ENCODE peak calls at places on chromosomes 6 and 20, in nine cellular contexts. K, X, M, S, U, D, I, G and R are unnamed samples.

GRCh38 chr6:11989376-11989775 is 22.7 kb upstream of the HIVEP1 start:
- DNase-seq in U (no peak), M (no peak), D (no peak), G (no peak), I (no peak), X (no peak), K (no peak), S (no peak), R (no peak)

GRCh38 chr20:50501970-50502745 is 8.0 kb upstream of the PTPN1 start:
- DNase-seq in I (no peak), S (no peak), X (no peak), G (no peak), D (no peak), M (no peak), K (no peak), U (no peak), R (no peak)

GRCh38 chr6:25541228-25541627 is 110.8 kb upstream of the SCGN start:
- DNase-seq in X (no peak), I (no peak), K (no peak), U (no peak), M (no peak), G (no peak), S (no peak), D (no peak), R (no peak)

GRCh38 chr20:12098411-12098810 is 180.7 kb downstream of the BTBD3 start:
- DNase-seq in M (no peak), X (no peak), D (no peak), U (peak; percentile 37), G (no peak), I (no peak), S (no peak), K (no peak), R (no peak)

GRCh38 chr20:4341804-4342560 is 326.6 kb upstream of the RNF24 start:
- DNase-seq in M (no peak), G (peak; percentile 44), K (no peak), D (no peak), X (no peak), S (no peak), I (no peak), U (no peak), R (no peak)

GRCh38 chr20:40293740-40294139 is 395.3 kb downstream of the MAFB start:
- DNase-seq in X (no peak), I (no peak), M (no peak), G (no peak), K (peak; percentile 60), D (no peak), S (no peak), U (no peak), R (no peak)

GRCh38 chr6:33235221-33235634 is 26.9 kb downstream of the RING1 start:
- DNase-seq in X (no peak), S (no peak), M (no peak), I (no peak), D (no peak), K (no peak), U (no peak), G (no peak), R (no peak)

GRCh38 chr6:30821862-30822784 is 62.2 kb upstream of the DDR1 start:
- DNase-seq in K (peak; percentile 58), I (peak; percentile 84), U (no peak), X (no peak), M (peak; percentile 68), G (peak; percentile 59), D (no peak), S (no peak), R (no peak)

GRCh38 chr6:28525496-28526039 is at the start of gene GPX5:
- DNase-seq in X (no peak), U (no peak), G (no peak), K (no peak), D (no peak), M (peak; percentile 17), I (peak; percentile 63), S (no peak), R (no peak)

GRCh38 chr6:157709514-157709913 is 113.5 kb upstream of the SNX9 start:
- DNase-seq in M (no peak), D (no peak), X (no peak), U (no peak), K (no peak), S (no peak), G (no peak), I (no peak), R (no peak)

GRCh38 chr20:32168184-32168910 is 39.2 kb downstream of the PLAGL2 start:
- DNase-seq in K (no peak), D (no peak), M (peak; percentile 91), X (no peak), G (no peak), U (no peak), S (no peak), I (peak; percentile 38), R (no peak)

GRCh38 chr6:159976844-159977241 is 8.0 kb downstream of the IGF2R start:
- DNase-seq in S (no peak), U (no peak), G (no peak), K (no peak), M (no peak), I (no peak), D (no peak), X (no peak), R (no peak)
- H3K27ac ChIP-seq in S (no peak overlapping the region), U (peak overlapping the region; percentile 71), G (no peak overlapping the region), K (no peak overlapping the region), M (no peak overlapping the region), I (peak overlapping the region; percentile 59), D (no peak overlapping the region), X (no peak overlapping the region), R (no peak overlapping the region)

GRCh38 chr6:43268348-43268685 is 25.0 kb downstream of the TTBK1 start:
- DNase-seq in I (no peak), K (no peak), S (no peak), X (no peak), U (no peak), G (no peak), D (no peak), M (no peak), R (peak; percentile 38)

GRCh38 chr6:43267619-43268347 is 24.5 kb downstream of the TTBK1 start:
- DNase-seq in S (no peak), G (no peak), U (peak; percentile 51), I (peak; percentile 78), M (peak; percentile 28), X (no peak), K (no peak), D (no peak), R (no peak)

GRCh38 chr6:43271103-43271815 is 26.8 kb upstream of the SLC22A7 start:
- DNase-seq in S (no peak), M (no peak), U (no peak), G (no peak), I (no peak), D (no peak), X (peak; percentile 76), K (no peak), R (no peak)

GRCh38 chr6:43269273-43270007 is 26.2 kb downstream of the TTBK1 start:
- DNase-seq in S (no peak), D (no peak), U (peak; percentile 79), K (no peak), X (peak; percentile 31), I (peak; percentile 66), G (no peak), M (peak; percentile 47), R (no peak)

GRCh38 chr6:43268782-43269272 is 25.5 kb downstream of the TTBK1 start:
- DNase-seq in U (no peak), S (no peak), X (no peak), G (no peak), M (no peak), K (no peak), D (no peak), I (no peak), R (no peak)
- H3K27ac ChIP-seq in U (peak overlapping the region; percentile 88), S (no peak overlapping the region), X (peak overlapping the region; percentile 73), G (no peak overlapping the region), M (no peak overlapping the region), K (no peak overlapping the region), D (no peak overlapping the region), I (no peak overlapping the region), R (peak overlapping the region; percentile 72)

GRCh38 chr6:138087549-138087948 is 19.7 kb downstream of the PERP start:
- DNase-seq in I (no peak), M (peak; percentile 19), U (no peak), S (no peak), X (no peak), D (no peak), G (peak; percentile 54), K (no peak), R (no peak)

GRCh38 chr6:138088307-138088744 is 18.9 kb downstream of the PERP start:
- DNase-seq in I (no peak), D (no peak), G (peak; percentile 95), M (no peak), U (peak; percentile 28), K (peak; percentile 36), X (no peak), S (no peak), R (no peak)

GRCh38 chr6:138084904-138085838 is 22.0 kb downstream of the PERP start:
- DNase-seq in K (no peak), X (no peak), S (no peak), G (no peak), M (no peak), D (no peak), U (no peak), I (no peak), R (no peak)

GRCh38 chr6:138086573-138087196 is 20.5 kb downstream of the PERP start:
- DNase-seq in I (no peak), G (peak; percentile 85), D (no peak), X (no peak), K (no peak), M (peak; percentile 72), S (no peak), U (no peak), R (no peak)

GRCh38 chr6:138085839-138086222 is 21.4 kb downstream of the PERP start:
- DNase-seq in X (no peak), M (no peak), I (no peak), S (no peak), G (no peak), U (no peak), D (no peak), K (no peak), R (no peak)
- H3K27ac ChIP-seq in X (no peak overlapping the region), M (no peak overlapping the region), I (no peak overlapping the region), S (no peak overlapping the region), G (no peak overlapping the region), U (no peak overlapping the region), D (no peak overlapping the region), K (no peak overlapping the region), R (no peak overlapping the region)

GRCh38 chr6:73731285-73731684 is 35.3 kb downstream of the CD109 start:
- DNase-seq in I (no peak), S (no peak), U (no peak), K (no peak), D (no peak), G (no peak), X (no peak), M (no peak), R (no peak)

GRCh38 chr6:73734843-73735453 is 38.9 kb downstream of the CD109 start:
- DNase-seq in D (no peak), X (no peak), K (no peak), G (no peak), U (no peak), I (no peak), M (no peak), S (no peak), R (no peak)

GRCh38 chr6:73733791-73734190 is 37.8 kb downstream of the CD109 start:
- DNase-seq in I (no peak), U (no peak), K (no peak), G (no peak), D (no peak), M (no peak), S (no peak), X (no peak), R (no peak)

GRCh38 chr6:73728548-73729205 is 32.7 kb downstream of the CD109 start:
- DNase-seq in G (no peak), M (no peak), X (no peak), S (no peak), I (no peak), U (no peak), D (peak; percentile 24), K (no peak), R (no peak)

GRCh38 chr6:73732845-73733675 is 37.1 kb downstream of the CD109 start:
- DNase-seq in G (peak; percentile 20), S (peak; percentile 56), I (peak; percentile 77), K (peak; percentile 62), M (peak; percentile 83), D (peak; percentile 55), U (peak; percentile 62), X (peak; percentile 22), R (peak; percentile 53)
- H3K27ac ChIP-seq in G (no peak overlapping the region), S (no peak overlapping the region), I (no peak overlapping the region), K (no peak overlapping the region), M (no peak overlapping the region), D (no peak overlapping the region), U (no peak overlapping the region), X (no peak overlapping the region), R (no peak overlapping the region)